ENCODE peak calls at places on chromosome 19, in nine cellular contexts. H is left ventricle myocardium inferior, D is NCI-H1092 treated with DMSO at 0.1 percent for 48 hours, N is NCI-H2081, P is dermis microvascular lymphatic vessel endothelial cell, B is KBM-7, K is omental fat pad, Z is cardiac muscle cell, Q is K562. T is an unnamed sample.

GRCh38 chr19:44689290-44690130 is 9.4 kb upstream of the CEACAM16 start:
- DNase-seq in N (peak), H (peak), P (peak), Z (peak), B (peak), K (peak), Q (peak), D (peak), T (peak)

GRCh38 chr19:1645299-1645698 is 7.1 kb downstream of the TCF3 start:
- DNase-seq in Q (no peak), H (no peak), K (no peak), N (no peak), P (no peak), B (no peak), Z (no peak), D (no peak), T (no peak)

GRCh38 chr19:54179921-54180452 is 7.0 kb upstream of the TMC4 start:
- DNase-seq in Z (peak), K (no peak), D (no peak), B (peak), P (peak), Q (peak), H (no peak), N (peak), T (peak)

GRCh38 chr19:33794578-33795369 is 1.9 kb upstream of the KCTD15 start:
- DNase-seq in H (peak), D (no peak), Q (no peak), B (no peak), K (no peak), P (no peak), N (no peak), Z (peak), T (no peak)

GRCh38 chr19:2246801-2247361 is 2.2 kb upstream of the AMH start:
- DNase-seq in H (peak), Z (peak), P (peak), K (no peak), D (no peak), N (no peak), Q (no peak), B (no peak), T (peak)

GRCh38 chr19:41734585-41734984 is 20.7 kb upstream of the CEACAM6 start:
- DNase-seq in Q (no peak), H (no peak), P (no peak), K (no peak), N (peak), D (peak), Z (no peak), B (no peak), T (no peak)

GRCh38 chr19:42191855-42192254 is 25.6 kb downstream of the DEDD2 start:
- DNase-seq in D (peak), H (no peak), K (no peak), P (no peak), Z (peak), N (peak), B (no peak), Q (no peak), T (peak)

GRCh38 chr19:13057147-13057572 is 45.5 kb downstream of the LYL1 start:
- DNase-seq in N (peak), B (no peak), P (no peak), Q (no peak), Z (no peak), K (no peak), D (peak), H (no peak), T (no peak)

GRCh38 chr19:39996218-39996810 is 546 bp upstream of the ZNF546 start:
- DNase-seq in K (no peak), D (peak), H (no peak), P (peak), Z (peak), N (no peak), Q (peak), B (no peak), T (peak)

GRCh38 chr19:1445932-1446712 is 3.8 kb upstream of the APC2 start:
- DNase-seq in Z (no peak), H (no peak), D (peak), Q (peak), P (no peak), N (peak), K (no peak), B (no peak), T (peak)

GRCh38 chr19:37594982-37595382 is 306 bp downstream of the ZNF540 start:
- DNase-seq in Z (peak), D (peak), H (peak), B (no peak), N (peak), P (no peak), K (peak), Q (peak), T (peak)

GRCh38 chr19:13987101-13987890 is 18.8 kb downstream of the RFX1 start:
- DNase-seq in Z (no peak), K (no peak), N (no peak), H (peak), P (no peak), D (no peak), Q (no peak), B (peak), T (no peak)

GRCh38 chr19:18086590-18087138 is at the start of gene IL12RB1:
- DNase-seq in P (no peak), Q (no peak), N (no peak), K (no peak), Z (no peak), D (no peak), H (no peak), B (no peak), T (peak)

GRCh38 chr19:49642488-49643035 is 553 bp downstream of the SCAF1 start:
- DNase-seq in K (no peak), P (no peak), Q (no peak), Z (no peak), H (no peak), B (no peak), D (no peak), N (no peak), T (peak)

GRCh38 chr19:57305056-57305455 is 15.2 kb upstream of the ZNF543 start:
- DNase-seq in Z (no peak), H (no peak), P (no peak), Q (no peak), K (no peak), B (no peak), N (no peak), D (no peak), T (no peak)

GRCh38 chr19:49148784-49149651 is 6.2 kb downstream of the HRC start:
- DNase-seq in Z (peak), H (peak), K (peak), N (peak), Q (peak), B (peak), D (peak), P (peak), T (peak)

GRCh38 chr19:21130097-21130775 is 11.6 kb upstream of the ZNF431 start:
- DNase-seq in K (no peak), P (no peak), D (no peak), Q (no peak), N (no peak), Z (no peak), H (no peak), B (no peak), T (no peak)

GRCh38 chr19:43719918-43720317 is 4.0 kb downstream of the IRGC start:
- DNase-seq in N (no peak), Q (no peak), H (no peak), D (no peak), P (no peak), Z (no peak), B (no peak), K (no peak), T (no peak)

GRCh38 chr19:17488593-17489391 is 18.5 kb downstream of the SLC27A1 start:
- DNase-seq in N (peak), K (peak), P (peak), D (no peak), Z (peak), Q (peak), B (peak), H (peak), T (peak)

GRCh38 chr19:13066933-13067831 is 35.5 kb downstream of the LYL1 start:
- DNase-seq in N (no peak), K (no peak), H (no peak), P (no peak), Q (no peak), B (no peak), D (no peak), Z (no peak), T (no peak)

GRCh38 chr19:1503089-1503924 is 9.5 kb downstream of the ADAMTSL5 start:
- DNase-seq in D (no peak), N (no peak), Q (peak), B (peak), P (no peak), Z (peak), K (no peak), H (no peak), T (peak)

GRCh38 chr19:41785653-41786052 is 10.7 kb upstream of the CEACAM3 start:
- DNase-seq in Z (peak), D (peak), N (peak), B (peak), H (no peak), P (peak), Q (peak), K (no peak), T (peak)

GRCh38 chr19:36060430-36060829 is 5.7 kb downstream of the WDR62 start:
- DNase-seq in N (no peak), P (peak), Q (peak), K (no peak), D (no peak), B (peak), H (peak), Z (peak), T (peak)

GRCh38 chr19:2922987-2923386 is 21.8 kb downstream of the ZNF77 start:
- DNase-seq in Q (no peak), Z (no peak), N (peak), P (no peak), D (no peak), K (no peak), B (no peak), H (no peak), T (peak)

GRCh38 chr19:50979758-50980157 is 4.0 kb downstream of the KLK7 start:
- DNase-seq in Q (no peak), D (no peak), P (no peak), N (no peak), K (no peak), H (no peak), B (no peak), Z (no peak), T (no peak)

GRCh38 chr19:10565028-10565566 is 713 bp downstream of the KRI1 start:
- DNase-seq in Z (peak), K (no peak), H (no peak), B (peak), N (peak), Q (peak), P (no peak), D (peak), T (peak)

GRCh38 chr19:54608205-54608604 is 14.8 kb downstream of the LILRA1 start:
- DNase-seq in H (no peak), D (no peak), N (no peak), Q (no peak), P (no peak), K (no peak), B (no peak), Z (no peak), T (no peak)

GRCh38 chr19:58543826-58544590 is at the start of gene TRIM28:
- DNase-seq in K (peak), H (peak), N (no peak), Q (peak), D (no peak), Z (peak), P (peak), B (peak), T (peak)

GRCh38 chr19:2549701-2550191 is 73.8 kb downstream of the GADD45B start:
- DNase-seq in Q (no peak), K (no peak), H (peak), P (peak), Z (peak), D (no peak), B (peak), N (no peak), T (peak)

GRCh38 chr19:56405062-56405461 is 930 bp downstream of the ZNF583 start:
- DNase-seq in Z (no peak), N (no peak), P (no peak), Q (no peak), K (no peak), H (no peak), B (peak), D (no peak), T (no peak)

GRCh38 chr19:18514800-18515682 is 6.8 kb downstream of the ELL start:
- DNase-seq in B (no peak), K (peak), N (no peak), Q (no peak), P (peak), D (peak), H (peak), Z (peak), T (peak)

GRCh38 chr19:737591-738093 is 13.3 kb upstream of the MISP start:
- DNase-seq in H (no peak), P (no peak), K (no peak), Z (peak), N (peak), B (peak), D (peak), Q (peak), T (peak)

GRCh38 chr19:13437919-13438618 is 68.2 kb downstream of the CACNA1A start:
- DNase-seq in N (no peak), D (no peak), H (no peak), Z (no peak), K (no peak), Q (no peak), B (peak), P (no peak), T (no peak)

GRCh38 chr19:5364674-5365073 is 24.1 kb upstream of the PTPRS start:
- DNase-seq in H (no peak), D (no peak), B (no peak), P (no peak), K (no peak), N (no peak), Q (peak), Z (no peak), T (no peak)

GRCh38 chr19:35585844-35586243 is at the start of gene PMIS2:
- DNase-seq in B (no peak), P (no peak), D (no peak), K (no peak), Z (no peak), Q (peak), H (no peak), N (no peak), T (peak)

GRCh38 chr19:35124098-35125060 is 8.8 kb downstream of the FXYD3 start:
- DNase-seq in P (peak), D (no peak), Q (peak), Z (peak), H (peak), N (peak), B (no peak), K (peak), T (peak)

GRCh38 chr19:55283548-55284393 is at the start of gene BRSK1:
- DNase-seq in B (no peak), H (peak), N (peak), D (peak), Q (peak), P (no peak), Z (peak), K (no peak), T (peak)

GRCh38 chr19:41298327-41298964 is 11.5 kb upstream of the CCDC97 start:
- DNase-seq in Q (no peak), B (peak), P (peak), K (peak), D (no peak), Z (peak), H (peak), N (no peak), T (peak)

GRCh38 chr19:36103040-36103626 is 7.8 kb upstream of the OVOL3 start:
- DNase-seq in B (no peak), N (no peak), K (no peak), D (no peak), P (no peak), H (no peak), Z (no peak), Q (no peak), T (no peak)

GRCh38 chr19:8358948-8359347 is 5.0 kb upstream of the ANGPTL4 start:
- DNase-seq in N (no peak), H (no peak), P (no peak), B (no peak), D (no peak), Q (no peak), Z (no peak), K (no peak), T (no peak)

T was measured in ELR.